ENCODE peak calls at places on chromosomes 3 and 15, in four cellular contexts. O is SK-N-SH, Y is heart left ventricle, U is cardiac muscle cell. K is an unnamed sample. For H3K9me3, the result is how much of the 10 kb centered on the place peaks cover.

GRCh38 chr15:101565377-101565776 is 75.9 kb upstream of the PCSK6 start:
- DNase-seq in O (no peak), Y (no peak), U (no peak), K (no peak)

GRCh38 chr3:133487920-133488540 is 85.5 kb upstream of the CDV3 start:
- DNase-seq in O (no peak), Y (no peak), U (no peak), K (no peak)

GRCh38 chr15:101187820-101188516 is 63.9 kb downstream of the CHSY1 start:
- DNase-seq in O (no peak), Y (no peak), U (peak), K (no peak)

GRCh38 chr3:29618395-29619291 is 337.8 kb downstream of the RBMS3 start:
- DNase-seq in O (no peak), Y (no peak), U (no peak), K (no peak)

GRCh38 chr3:144324061-144324460 is 352.4 kb downstream of the DIPK2A start:
- DNase-seq in O (no peak), Y (no peak), U (no peak), K (no peak)

GRCh38 chr3:72137865-72138861 is 353.2 kb upstream of the PROK2 start:
- DNase-seq in O (no peak), Y (no peak), U (no peak), K (no peak)

GRCh38 chr15:63466378-63467192 is 37.8 kb upstream of the USP3 start:
- DNase-seq in O (peak), Y (no peak), U (peak), K (peak)

GRCh38 chr3:76765526-76765925 is 274.4 kb upstream of the ROBO2 start:
- DNase-seq in O (no peak), Y (no peak), U (no peak), K (no peak)

GRCh38 chr3:150800722-150801121 is 37.8 kb upstream of the SIAH2 start:
- DNase-seq in O (no peak), Y (no peak), U (no peak), K (no peak)

GRCh38 chr3:45988100-45988761 is 7.4 kb downstream of the FYCO1 start:
- DNase-seq in O (no peak), Y (no peak), U (no peak), K (peak)

GRCh38 chr15:71294636-71295241 is 179.5 kb downstream of the THSD4 start:
- DNase-seq in O (no peak), Y (no peak), U (no peak), K (no peak)

GRCh38 chr3:82033186-82033585 is 271.7 kb upstream of the GBE1 start:
- DNase-seq in O (no peak), Y (no peak), U (no peak), K (no peak)

GRCh38 chr15:74616020-74616939 is 644 bp downstream of the CLK3 start:
- DNase-seq in O (peak), Y (peak), U (peak), K (peak)

GRCh38 chr3:37752661-37753055 is 109.0 kb upstream of the CTDSPL start:
- DNase-seq in O (no peak), Y (no peak), U (no peak), K (no peak)

GRCh38 chr3:152260529-152260928 is 8.2 kb upstream of the MBNL1 start:
- DNase-seq in O (no peak), Y (no peak), U (no peak), K (no peak)
- TF ChIP-seq CTCF in O (no peak), Y (no peak), U (no peak), K (no peak)

GRCh38 chr3:1468145-1468544 is 375.3 kb downstream of the CNTN6 start:
- DNase-seq in O (no peak), Y (no peak), U (no peak), K (no peak)
- H3K9me3 ChIP-seq in O (under half), Y (under half), U (under half), K (under half)

GRCh38 chr15:65841121-65841930 is 28.0 kb upstream of the RAB11A start:
- DNase-seq in O (no peak), Y (no peak), U (no peak), K (no peak)
- H3K4me3 ChIP-seq in O (no peak), Y (peak), U (no peak), K (peak)

DNA sequence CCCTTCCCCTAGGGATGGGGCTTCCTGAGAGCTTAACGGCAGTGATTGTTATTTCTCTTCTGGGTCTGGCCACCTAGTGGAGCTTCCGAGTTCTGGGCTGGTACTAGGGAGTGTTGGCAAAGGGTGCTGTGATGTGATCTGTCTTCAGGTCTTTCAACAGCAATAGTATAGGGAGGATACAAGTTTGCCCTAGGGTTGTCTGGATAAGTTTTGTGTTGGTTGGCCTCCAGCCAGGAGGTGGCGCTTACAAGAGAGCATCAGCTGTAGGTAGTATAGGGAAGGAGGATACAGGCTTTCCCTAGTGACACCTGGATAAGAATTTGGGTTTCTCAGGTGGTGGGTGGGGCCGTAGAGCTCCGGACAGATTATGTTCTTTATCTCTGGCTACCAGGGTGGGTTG is 19.2 kb upstream of the CPOX start:
- DNase-seq in O (no peak), Y (no peak), U (no peak), K (no peak)
- TF ChIP-seq CTCF in O (no peak), Y (no peak), U (no peak), K (no peak)

DNA sequence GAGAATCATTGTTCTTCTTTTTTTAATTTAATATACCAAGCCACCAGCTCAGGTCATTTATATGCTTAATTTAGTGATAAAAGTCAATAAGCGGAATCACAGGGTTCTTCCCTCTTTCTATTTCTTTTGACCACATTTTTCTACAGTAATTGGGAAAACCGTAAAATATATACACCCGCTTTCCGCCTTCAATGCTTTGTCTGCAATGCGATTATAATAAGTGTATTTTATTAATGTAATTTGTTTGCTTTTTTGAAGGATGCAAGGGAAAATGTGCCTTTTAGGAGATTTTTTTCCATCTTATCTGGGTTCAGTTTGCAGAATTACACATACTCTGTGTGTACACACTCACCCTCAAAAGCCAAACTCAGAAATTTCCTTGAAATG is 8.1 kb downstream of the SOX14 start:
- DNase-seq in O (no peak), Y (no peak), U (no peak), K (no peak)
- H3K9me3 ChIP-seq in O (under half), Y (under half), U (under half), K (under half)

DNA sequence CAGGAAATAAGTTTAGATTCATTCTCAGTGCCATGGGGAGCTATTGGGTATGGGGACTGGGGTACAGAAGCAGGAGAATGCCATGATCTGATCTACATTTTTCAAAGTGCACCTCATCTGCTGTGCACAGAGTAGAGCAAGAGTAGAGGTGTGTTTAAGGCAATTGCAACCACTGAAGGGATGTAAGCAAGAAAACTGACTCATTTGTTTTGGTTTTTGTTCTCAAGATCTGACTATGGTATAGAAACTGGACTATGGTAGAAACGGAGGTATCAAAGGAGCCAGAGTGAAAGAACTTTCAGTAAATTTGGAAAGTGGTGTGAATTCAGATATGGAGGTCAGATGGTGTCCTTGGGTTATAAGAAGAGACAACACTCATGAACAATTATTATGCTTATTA is 86.2 kb upstream of the CMSS1 start:
- DNase-seq in O (no peak), Y (no peak), U (no peak), K (no peak)
- H3K4me3 ChIP-seq in O (no peak), Y (no peak), U (no peak), K (no peak)

K was measured in ascending aorta.